ENCODE peak calls at places on chromosomes 4 and X, in five cellular contexts. X is brain microvascular endothelial cell, B is kidney, C is tibial artery, V is fibroblast of lung. M is an unnamed sample.

GRCh38 chr4:48746608-48747374 is 33.3 kb downstream of the FRYL start:
- DNase-seq in X (no peak), B (no peak), V (no peak), C (no peak), M (no peak)

GRCh38 chr4:122865421-122865820 is 38.8 kb downstream of the FGF2 start:
- DNase-seq in X (no peak), C (no peak), B (no peak), V (peak; percentile 73), M (no peak)

GRCh38 chr4:173852775-173853174 is 322.7 kb upstream of the HAND2 start:
- DNase-seq in C (no peak), V (no peak), X (no peak), B (no peak), M (no peak)

GRCh38 chr4:102478186-102478585 is 23.0 kb upstream of the NFKB1 start:
- DNase-seq in B (peak; percentile 43), X (no peak), V (no peak), C (no peak), M (no peak)

GRCh38 chrX:38646129-38646528 is 84.8 kb downstream of the TSPAN7 start:
- DNase-seq in X (no peak), C (no peak), B (no peak), V (no peak), M (no peak)

GRCh38 chr4:27009539-27009938 is 148.9 kb downstream of the STIM2 start:
- DNase-seq in C (no peak), X (no peak), V (peak; percentile 89), B (no peak), M (no peak)

GRCh38 chrX:6149231-6149870 is 79.3 kb downstream of the NLGN4X start:
- DNase-seq in C (no peak), X (no peak), V (no peak), B (no peak), M (no peak)

GRCh38 chrX:38898261-38898660 is 97.0 kb downstream of the MID1IP1 start:
- DNase-seq in B (no peak), X (no peak), C (no peak), V (no peak), M (no peak)

GRCh38 chr4:106707776-106708603 is 328.1 kb downstream of the DKK2 start:
- DNase-seq in B (no peak), V (no peak), C (no peak), X (peak; percentile 57), M (no peak)

GRCh38 chrX:111098874-111099273 is 2.9 kb downstream of the PAK3 start:
- DNase-seq in X (no peak), B (peak; percentile 73), V (peak; percentile 3), C (no peak), M (no peak)

GRCh38 chrX:136538811-136539210 is 6.8 kb downstream of the VGLL1 start:
- DNase-seq in V (no peak), B (no peak), C (no peak), X (no peak), M (no peak)

GRCh38 chr4:170035231-170035630 is 9.0 kb upstream of the MFAP3L start:
- DNase-seq in C (no peak), X (no peak), V (no peak), B (no peak), M (no peak)

GRCh38 chrX:46340696-46341095 is 204.5 kb downstream of the ZNF674 start:
- DNase-seq in X (no peak), V (no peak), B (no peak), C (no peak), M (no peak)

GRCh38 chrX:120781416-120781815 is 94.2 kb downstream of the CT47B1 start:
- DNase-seq in X (no peak), V (peak; percentile 59), C (no peak), B (no peak), M (no peak)

GRCh38 chr4:151484396-151485102 is 75.6 kb downstream of the FHIP1A start:
- DNase-seq in B (no peak), X (peak; percentile 86), V (peak; percentile 53), C (no peak), M (peak; percentile 62)

GRCh38 chr4:80154547-80154933 is 42.8 kb upstream of the PRDM8 start:
- DNase-seq in V (no peak), X (no peak), B (no peak), C (no peak), M (no peak)

GRCh38 chr4:184824776-184825393 is 883 bp downstream of the ACSL1 start:
- DNase-seq in B (peak; percentile 78), V (no peak), X (no peak), C (no peak), M (no peak)

GRCh38 chr4:2537011-2537830 is 774 bp downstream of the FAM193A start:
- DNase-seq in V (peak; percentile 35), B (peak; percentile 88), C (peak; percentile 26), X (no peak), M (no peak)

GRCh38 chr4:161564230-161564834 is 599.5 kb downstream of the FSTL5 start:
- DNase-seq in B (no peak), V (peak; percentile 51), X (no peak), C (no peak), M (no peak)

GRCh38 chr4:123478859-123479345 is 82.3 kb downstream of the SPRY1 start:
- DNase-seq in X (peak; percentile 33), B (no peak), C (no peak), V (peak; percentile 56), M (peak; percentile 60)

GRCh38 chrX:37726346-37726745 is 40.8 kb downstream of the XK start:
- DNase-seq in C (no peak), V (no peak), X (no peak), B (no peak), M (no peak)

GRCh38 chr4:83340692-83341343 is 6.2 kb upstream of the HPSE start:
- DNase-seq in V (no peak), B (no peak), X (no peak), C (no peak), M (no peak)

GRCh38 chrX:140503714-140504351 is 1.0 kb downstream of the SOX3 start:
- DNase-seq in V (no peak), B (peak; percentile 73), X (no peak), C (no peak), M (no peak)

GRCh38 chrX:135974279-135974856 is 580 bp upstream of the MMGT1 start:
- DNase-seq in X (no peak), C (peak; percentile 69), V (peak; percentile 78), B (peak; percentile 94), M (no peak)

GRCh38 chr4:79227896-79228295 is 98.0 kb downstream of the NAA11 start:
- DNase-seq in C (no peak), B (peak; percentile 65), X (no peak), V (peak; percentile 76), M (no peak)

GRCh38 chrX:122625821-122626220 is 558.3 kb upstream of the GRIA3 start:
- DNase-seq in X (no peak), B (no peak), V (peak; percentile 47), C (no peak), M (peak; percentile 64)

DNA sequence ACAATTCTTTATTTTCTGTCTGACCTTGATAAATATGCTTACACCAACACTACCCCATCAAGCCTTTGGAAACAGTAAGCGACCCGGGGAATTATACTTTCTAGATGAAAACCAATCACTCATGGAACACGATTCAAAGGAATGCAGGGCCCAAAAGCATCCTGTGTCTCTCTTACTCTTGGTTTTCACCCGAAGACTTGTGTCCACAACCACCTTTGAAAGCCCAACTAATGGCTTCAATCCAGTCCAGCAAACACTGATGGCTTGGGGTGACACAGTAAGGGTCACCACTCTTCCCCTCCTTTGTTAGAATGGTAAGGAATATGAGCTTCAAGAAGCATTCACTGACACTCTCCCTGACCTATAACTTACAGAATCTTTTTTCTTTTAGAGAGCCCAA is 1.6 kb downstream of the CBR4 start:
- DNase-seq in C (no peak), B (no peak), X (no peak), V (no peak), M (no peak)
- H3K4me3 ChIP-seq in C (no peak overlapping the region), B (peak overlapping the region; percentile 41), X (peak overlapping the region; percentile 86), V (no peak overlapping the region), M (no peak overlapping the region)

DNA sequence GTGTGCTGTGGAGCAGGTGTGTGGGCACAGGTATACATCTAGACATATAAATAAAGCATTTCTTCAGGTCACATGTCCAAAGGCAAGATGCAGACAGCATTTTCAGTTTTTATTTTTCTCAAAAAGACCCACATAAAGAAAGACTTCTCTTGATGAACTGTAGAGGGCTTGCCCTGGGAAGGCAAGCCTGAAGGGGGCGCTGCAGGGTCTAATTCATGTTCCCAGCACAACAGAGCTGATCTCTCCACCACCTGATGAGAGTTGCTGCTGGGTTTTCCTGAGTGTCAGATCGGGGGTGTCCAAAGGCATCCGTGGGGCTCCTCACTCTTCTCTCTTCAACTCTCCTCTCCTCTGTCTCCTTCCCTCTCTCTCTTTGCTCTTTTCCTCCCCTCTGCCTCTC is 26.6 kb downstream of the ADRA2C start:
- DNase-seq in C (no peak), V (no peak), X (no peak), B (peak; percentile 12), M (no peak)
- TF ChIP-seq CTCF in C (no peak), V (peak; percentile 7), X (no peak), B (no peak), M (no peak)

DNA sequence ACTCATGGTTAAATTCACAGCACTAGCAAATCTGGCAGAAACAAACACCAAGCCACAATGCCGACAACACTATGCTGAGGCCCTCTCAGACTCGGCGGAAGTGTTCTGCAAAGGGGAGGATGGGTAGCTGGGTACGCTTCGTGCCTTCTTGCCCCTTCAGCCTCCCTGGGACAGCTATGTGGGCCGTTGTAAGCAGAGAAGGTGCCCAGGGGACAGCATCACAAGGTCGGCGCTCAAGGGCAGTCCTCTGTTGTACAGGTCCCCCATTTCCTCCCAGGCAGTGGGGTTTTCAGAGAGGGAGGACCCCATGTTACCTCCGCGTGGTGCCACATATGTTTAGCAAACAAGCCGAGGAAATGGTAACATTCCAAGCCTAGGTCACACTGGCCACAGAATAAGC is 173.6 kb downstream of the AFAP1 start:
- DNase-seq in C (no peak), B (no peak), V (no peak), X (no peak), M (no peak)
- H3K36me3 ChIP-seq in C (peaks cover 94% of the 10 kb centered on the region), B (no peaks in the 10 kb centered on the region), V (peaks cover 31% of the 10 kb centered on the region), X (peaks cover 87% of the 10 kb centered on the region), M (peaks cover 63% of the 10 kb centered on the region)

GRCh38 chrX:40570346-40571093 is 10.2 kb upstream of the ATP6AP2 start:
- DNase-seq in X (no peak), V (no peak), B (no peak), C (no peak), M (no peak)
- H3K4me3 ChIP-seq in X (no peak overlapping the region), V (no peak overlapping the region), B (no peak overlapping the region), C (no peak overlapping the region), M (no peak overlapping the region)

M was measured in BJ.